ENCODE peak calls at places on chromosome 10, in ten cellular contexts. W, T, Y, K, N, G, C, F, J and X are unnamed samples.

GRCh38 chr10:8040651-8041050 is 13.8 kb upstream of the GATA3 start:
- DNase-seq in W (no peak), T (no peak), Y (no peak), K (no peak), N (no peak), G (no peak), C (no peak), F (no peak), J (no peak), X (no peak)

GRCh38 chr10:133121479-133121878 is 33.8 kb downstream of the ADGRA1 start:
- DNase-seq in W (no peak), T (no peak), Y (no peak), K (no peak), N (peak), G (no peak), C (no peak), F (no peak), J (no peak), X (no peak)

GRCh38 chr10:124322191-124322980 is 96.3 kb downstream of the OAT start:
- DNase-seq in W (no peak), T (no peak), Y (no peak), K (no peak), N (no peak), G (no peak), C (no peak), F (no peak), J (no peak), X (no peak)

GRCh38 chr10:76248781-76249180 is 817.4 kb downstream of the LRMDA start:
- DNase-seq in W (no peak), T (no peak), Y (no peak), K (no peak), N (no peak), G (peak), C (no peak), F (peak), J (no peak), X (no peak)

GRCh38 chr10:59867590-59867989 is 38.8 kb downstream of the CCDC6 start:
- DNase-seq in W (no peak), T (no peak), Y (no peak), K (no peak), N (no peak), G (no peak), C (no peak), F (no peak), J (no peak), X (no peak)

GRCh38 chr10:122163182-122164027 is 107.7 kb upstream of the BTBD16 start:
- DNase-seq in W (no peak), T (no peak), Y (no peak), K (no peak), N (no peak), G (peak), C (peak), F (peak), J (no peak), X (peak)

GRCh38 chr10:70267161-70267933 is 16.5 kb downstream of the NPFFR1 start:
- DNase-seq in W (no peak), T (no peak), Y (no peak), K (peak), N (no peak), G (peak), C (peak), F (peak), J (peak), X (peak)

GRCh38 chr10:135601-136464 is 578 bp downstream of the ZMYND11 start:
- DNase-seq in W (peak), T (peak), Y (peak), K (peak), N (peak), G (peak), C (peak), F (peak), J (no peak), X (peak)

GRCh38 chr10:132185601-132186487 is 904 bp upstream of the DPYSL4 start:
- DNase-seq in W (no peak), T (no peak), Y (peak), K (peak), N (no peak), G (peak), C (peak), F (peak), J (peak), X (no peak)

GRCh38 chr10:69397972-69398371 is 18.7 kb downstream of the TACR2 start:
- DNase-seq in W (no peak), T (no peak), Y (no peak), K (peak), N (no peak), G (no peak), C (no peak), F (peak), J (no peak), X (peak)

GRCh38 chr10:36533316-36533715 is 592.1 kb upstream of the ANKRD30A start:
- DNase-seq in W (no peak), T (no peak), Y (no peak), K (no peak), N (no peak), G (no peak), C (no peak), F (no peak), J (no peak), X (no peak)

GRCh38 chr10:20596911-20597310 is 300.2 kb downstream of the NEBL start:
- DNase-seq in W (no peak), T (no peak), Y (no peak), K (peak), N (no peak), G (peak), C (no peak), F (peak), J (no peak), X (peak)

GRCh38 chr10:78755877-78756455 is 312.8 kb upstream of the ZMIZ1 start:
- DNase-seq in W (no peak), T (no peak), Y (no peak), K (no peak), N (no peak), G (no peak), C (no peak), F (peak), J (no peak), X (no peak)

GRCh38 chr10:43595739-43596298 is 10.4 kb upstream of the ZNF485 start:
- DNase-seq in W (no peak), T (no peak), Y (no peak), K (no peak), N (no peak), G (no peak), C (no peak), F (no peak), J (no peak), X (no peak)

GRCh38 chr10:63456437-63457210 is 9.2 kb downstream of the JMJD1C start:
- DNase-seq in W (no peak), T (no peak), Y (no peak), K (peak), N (no peak), G (peak), C (peak), F (peak), J (no peak), X (peak)

DNA sequence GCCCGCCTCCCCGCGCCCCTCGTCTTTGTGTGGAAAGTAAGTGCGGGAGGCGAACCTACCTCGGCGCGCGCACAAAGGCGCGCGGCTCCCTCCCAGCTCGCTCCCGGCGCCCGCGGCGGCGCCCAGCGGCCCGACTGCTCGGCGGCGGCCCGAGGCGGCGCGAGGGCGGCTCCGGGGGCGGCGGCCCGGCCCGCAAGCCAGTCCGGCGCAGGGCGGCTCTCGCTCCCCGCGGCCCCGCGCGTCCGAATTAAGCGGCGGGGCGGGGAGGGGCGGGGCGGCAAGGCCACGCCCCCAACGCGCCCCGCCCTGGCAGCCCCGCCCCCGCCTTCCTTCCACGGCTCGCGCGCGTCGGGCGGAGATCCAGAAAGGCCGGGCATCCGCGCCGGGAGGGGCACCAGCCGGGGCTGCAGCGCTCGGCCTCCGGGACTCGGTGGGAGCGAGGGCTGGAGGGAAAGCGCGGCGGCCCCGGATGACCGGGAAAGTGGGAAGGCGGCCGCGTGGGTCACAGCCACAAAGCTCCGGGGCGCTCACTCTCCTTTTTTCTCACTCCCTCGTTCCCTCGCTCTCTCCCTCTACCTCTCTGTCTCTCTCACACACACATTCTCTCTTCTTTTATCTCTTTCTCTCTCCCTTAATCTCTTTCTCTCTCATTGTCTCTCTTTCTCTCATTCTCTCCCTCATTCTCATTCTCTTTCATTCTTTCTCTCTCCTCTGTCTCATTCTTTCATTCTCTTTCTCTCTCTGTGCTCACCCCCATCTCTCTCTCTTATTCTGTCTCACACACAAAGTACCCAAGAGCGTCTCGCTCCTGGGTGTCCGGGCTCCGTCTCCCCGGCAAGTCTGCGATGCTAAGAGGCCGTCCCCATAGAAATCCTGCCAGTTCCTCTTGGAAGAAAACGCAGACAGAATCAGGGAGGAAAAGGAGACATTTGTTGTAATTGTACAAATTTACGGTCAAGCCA is 170.2 kb downstream of the FAM107B start:
- DNase-seq in W (peak), T (peak), Y (peak), K (peak), N (peak), G (peak), C (peak), F (peak), J (peak), X (peak)
- TF ChIP-seq CTCF in W (no peak), T (no peak), Y (no peak), K (no peak), N (no peak), G (no peak), C (no peak), F (no peak), J (no peak), X (no peak)

GRCh38 chr10:22615819-22616499 is 98.4 kb downstream of the PIP4K2A start:
- DNase-seq in W (peak), T (no peak), Y (no peak), K (peak), N (no peak), G (peak), C (no peak), F (peak), J (no peak), X (peak)
- H3K4me3 ChIP-seq in W (no peak), T (no peak), Y (no peak), K (no peak), N (no peak), G (no peak), C (no peak), F (no peak), J (peak), X (no peak)

GRCh38 chr10:128405450-128405849 is 279.2 kb upstream of the MKI67 start:
- DNase-seq in W (no peak), T (no peak), Y (no peak), K (no peak), N (no peak), G (no peak), C (no peak), F (no peak), J (no peak), X (no peak)
- TF ChIP-seq CTCF in W (no peak), T (no peak), Y (no peak), K (no peak), N (no peak), G (no peak), C (no peak), F (no peak), J (no peak), X (no peak)

GRCh38 chr10:1240341-1240775 is 184.2 kb downstream of the WDR37 start:
- DNase-seq in W (no peak), T (no peak), Y (no peak), K (no peak), N (no peak), G (no peak), C (no peak), F (no peak), J (no peak), X (no peak)
- H3K4me3 ChIP-seq in W (no peak), T (no peak), Y (no peak), K (no peak), N (no peak), G (no peak), C (no peak), F (no peak), J (no peak), X (no peak)

DNA sequence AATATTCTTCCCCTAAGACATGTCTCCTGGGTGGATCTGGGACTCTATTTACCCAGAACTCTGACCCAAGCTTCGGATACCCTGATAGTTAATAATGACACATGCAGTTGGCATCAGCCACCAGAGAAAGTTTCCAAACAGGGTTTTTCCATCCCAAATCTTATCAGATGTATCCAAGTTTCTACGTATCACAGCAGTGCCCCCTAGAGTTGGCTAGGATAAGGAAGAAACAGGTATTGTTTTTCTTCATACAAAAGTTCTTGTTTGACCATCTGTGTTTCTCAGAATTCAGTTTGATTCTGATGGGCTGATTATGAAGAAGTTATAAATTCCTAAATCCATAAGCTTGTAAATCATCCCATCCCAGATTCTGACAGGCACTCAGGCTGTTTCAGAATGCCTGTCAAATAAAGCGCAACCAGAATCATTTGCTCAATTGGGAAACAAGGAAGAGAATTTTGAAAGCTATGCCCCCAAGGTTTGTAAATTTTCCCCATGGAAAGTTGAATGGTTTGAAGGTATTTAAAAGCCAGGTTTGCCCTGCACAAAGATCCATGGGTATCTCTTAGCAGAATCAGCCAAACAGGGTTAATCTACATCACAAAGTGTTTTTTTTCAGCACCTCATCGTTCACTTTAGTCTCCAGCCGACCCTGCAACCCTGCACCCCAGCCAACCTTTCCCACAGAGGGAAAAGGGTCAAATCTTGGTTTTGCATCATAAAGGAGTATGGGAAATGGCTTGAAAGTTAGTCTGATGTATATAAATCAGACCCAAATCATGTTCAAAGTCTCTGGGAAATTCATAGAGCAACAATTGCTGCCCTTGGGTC is 47.4 kb downstream of the NRAP start:
- DNase-seq in W (peak), T (no peak), Y (no peak), K (peak), N (no peak), G (no peak), C (peak), F (no peak), J (peak), X (peak)
- TF ChIP-seq CTCF in W (no peak), T (no peak), Y (no peak), K (peak), N (peak), G (peak), C (peak), F (no peak), J (peak), X (peak)

DNA sequence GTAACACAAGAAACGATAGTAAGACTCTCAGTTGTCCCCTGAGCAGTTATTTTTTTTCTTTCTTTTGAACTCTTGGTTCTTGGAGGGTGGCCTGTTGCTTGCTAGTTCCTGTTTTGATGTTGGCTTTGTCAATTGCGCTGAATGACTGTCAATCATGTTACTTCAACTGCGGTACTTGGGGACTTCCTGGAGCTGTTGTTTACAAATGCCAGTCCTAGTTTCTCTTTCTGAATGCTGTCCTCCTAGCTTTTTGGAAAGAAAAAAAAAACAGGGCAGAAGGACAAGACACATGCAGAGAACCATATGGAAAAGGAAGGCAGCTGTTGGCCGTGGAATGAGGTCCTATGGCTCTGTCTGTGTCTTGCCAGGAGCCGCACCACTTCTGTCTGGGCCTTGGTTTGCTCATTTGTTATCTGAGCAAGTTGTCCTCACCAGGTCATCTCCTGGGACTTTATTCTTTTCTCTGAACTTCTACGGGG is 7.0 kb upstream of the PDCD4 start:
- DNase-seq in W (no peak), T (no peak), Y (no peak), K (no peak), N (no peak), G (no peak), C (no peak), F (peak), J (no peak), X (peak)
- H3K4me3 ChIP-seq in W (no peak), T (no peak), Y (no peak), K (no peak), N (no peak), G (no peak), C (no peak), F (no peak), J (no peak), X (no peak)

DNA sequence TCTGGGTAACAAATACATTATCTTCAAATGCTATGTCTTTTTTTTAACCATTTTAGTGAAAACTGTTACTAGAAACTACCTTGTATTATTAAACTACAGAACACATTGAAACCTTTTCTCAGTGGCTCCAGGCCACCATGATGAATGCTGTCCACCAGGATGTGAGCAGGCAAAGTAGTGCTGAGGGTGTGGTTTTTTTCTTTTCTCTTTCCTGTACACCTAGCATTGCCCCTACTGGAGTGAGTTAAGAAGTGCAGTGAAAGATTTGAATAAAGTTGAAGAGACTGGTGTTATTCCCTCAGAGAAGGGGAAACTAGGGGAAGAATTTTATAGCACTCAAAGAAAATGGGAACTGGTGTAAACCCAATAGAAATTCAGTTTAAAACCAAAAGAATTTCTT is 120.0 kb upstream of the SAMD8 start:
- DNase-seq in W (no peak), T (no peak), Y (no peak), K (no peak), N (no peak), G (no peak), C (peak), F (peak), J (peak), X (no peak)
- TF ChIP-seq CTCF in W (no peak), T (no peak), Y (no peak), K (peak), N (no peak), G (peak), C (peak), F (peak), J (peak), X (peak)

DNA sequence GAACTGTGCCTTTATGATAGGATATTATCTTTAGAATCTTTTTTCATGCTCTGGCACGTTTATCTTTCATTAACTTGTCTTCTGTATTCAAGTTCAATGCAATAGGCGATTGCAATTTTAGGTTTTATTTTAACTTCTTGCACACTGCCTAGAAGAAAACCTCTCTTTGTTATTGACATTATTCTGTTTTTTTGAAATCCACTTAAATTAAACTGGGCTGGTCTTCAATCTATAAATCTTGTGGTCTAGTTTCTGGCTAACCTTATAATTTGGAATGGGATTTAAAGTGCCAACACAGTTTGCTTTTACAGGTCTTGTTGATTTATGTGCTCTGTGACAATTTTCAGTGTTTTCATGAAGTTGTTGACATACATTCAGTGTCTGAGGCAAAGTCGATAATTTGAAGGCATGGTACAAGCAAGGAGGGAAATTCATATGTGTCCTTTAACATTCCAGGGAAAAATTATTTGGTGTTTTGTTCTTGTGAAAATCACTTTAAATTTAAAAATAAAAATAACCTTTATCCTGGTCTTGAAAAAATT is 240.9 kb downstream of the KIAA1217 start:
- DNase-seq in W (no peak), T (no peak), Y (no peak), K (no peak), N (no peak), G (no peak), C (no peak), F (no peak), J (no peak), X (no peak)
- H3K4me3 ChIP-seq in W (no peak), T (peak), Y (no peak), K (peak), N (peak), G (peak), C (no peak), F (peak), J (no peak), X (no peak)

DNA sequence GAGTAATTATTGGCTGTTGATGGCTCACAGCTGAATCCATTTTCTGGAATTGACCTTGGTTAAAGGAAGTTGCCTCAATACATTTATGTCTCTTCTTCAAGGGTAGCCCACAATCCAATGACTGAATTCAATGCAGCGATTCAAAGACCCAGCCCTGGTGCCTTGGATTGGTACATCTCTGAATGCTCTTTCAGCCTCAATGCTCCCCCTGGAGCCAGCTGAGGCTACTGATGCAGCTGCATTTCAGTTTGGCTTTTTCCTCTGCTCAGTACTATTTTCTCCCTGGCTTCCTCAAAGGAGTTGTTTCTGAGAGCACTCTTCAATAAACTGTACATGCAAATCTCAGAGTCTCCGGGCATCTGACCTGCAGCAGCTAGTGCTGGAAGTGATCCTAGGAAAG is 633 bp upstream of the EBLN1 start:
- DNase-seq in W (no peak), T (no peak), Y (no peak), K (no peak), N (no peak), G (no peak), C (no peak), F (no peak), J (peak), X (no peak)
- TF ChIP-seq CTCF in W (no peak), T (no peak), Y (no peak), K (no peak), N (no peak), G (peak), C (no peak), F (no peak), J (peak), X (peak)